ENCODE peak calls at places on chromosomes 2 and 18, in ten cellular contexts. Q is NCI-H2081 treated with DMSO at 0.1 percent for 48 hours; N is choroid plexus epithelial cell; Y is activated CD8-positive, alpha-beta memory T cell treated with anti-CD3 and anti-CD28 coated beads, Interleukin-2, amount 50 U/mL, for 48 hours; M is psoas muscle; I is fibroblast of lung; W is iris pigment epithelial cell; P is foreskin melanocyte; A is NCI-H1092 treated with DMSO at 0.1 percent for 48 hours; T is WTC11. K is an unnamed sample.

GRCh38 chr2:1414121-1414520 is 858 bp downstream of the TPO start:
- DNase-seq in Q (no peak), N (no peak), Y (no peak), M (no peak), I (no peak), W (no peak), P (no peak), A (no peak), T (no peak), K (no peak)

GRCh38 chr18:8946046-8946838 is 156.3 kb upstream of the NDUFV2 start:
- DNase-seq in Q (no peak), N (peak), Y (no peak), M (no peak), I (peak), W (peak), P (peak), A (no peak), T (no peak), K (no peak)

GRCh38 chr2:203718087-203718486 is 11.6 kb downstream of the CD28 start:
- DNase-seq in Q (no peak), N (peak), Y (peak), M (no peak), I (no peak), W (peak), P (no peak), A (no peak), T (no peak), K (no peak)

GRCh38 chr2:199903111-199903510 is 8.0 kb upstream of the C2orf69 start:
- DNase-seq in Q (no peak), N (no peak), Y (no peak), M (no peak), I (no peak), W (peak), P (no peak), A (no peak), T (no peak), K (no peak)

GRCh38 chr18:56986829-56987228 is 160.1 kb upstream of the BOD1L2 start:
- DNase-seq in Q (no peak), N (no peak), Y (no peak), M (no peak), I (no peak), W (no peak), P (no peak), A (no peak), T (no peak), K (no peak)

GRCh38 chr2:71748227-71748626 is 294.9 kb downstream of the DYSF start:
- DNase-seq in Q (no peak), N (peak), Y (no peak), M (peak), I (peak), W (peak), P (no peak), A (no peak), T (no peak), K (no peak)

GRCh38 chr2:6314218-6314855 is 551.4 kb downstream of the CMPK2 start:
- DNase-seq in Q (no peak), N (no peak), Y (no peak), M (no peak), I (no peak), W (no peak), P (no peak), A (no peak), T (no peak), K (no peak)

GRCh38 chr2:167581961-167582574 is 665.3 kb downstream of the STK39 start:
- DNase-seq in Q (no peak), N (peak), Y (no peak), M (no peak), I (peak), W (peak), P (peak), A (peak), T (no peak), K (no peak)

GRCh38 chr2:71672640-71673401 is 219.5 kb downstream of the DYSF start:
- DNase-seq in Q (no peak), N (no peak), Y (peak), M (no peak), I (no peak), W (no peak), P (no peak), A (no peak), T (no peak), K (peak)

GRCh38 chr2:200308421-200309295 is 2.2 kb downstream of the SPATS2L start:
- DNase-seq in Q (no peak), N (peak), Y (no peak), M (no peak), I (peak), W (peak), P (peak), A (no peak), T (no peak), K (no peak)

GRCh38 chr2:41698787-41699422 is 348.9 kb upstream of the PKDCC start:
- DNase-seq in Q (no peak), N (peak), Y (no peak), M (peak), I (peak), W (no peak), P (no peak), A (peak), T (peak), K (no peak)

GRCh38 chr2:218168635-218169462 is 2.1 kb upstream of the CXCR1 start:
- DNase-seq in Q (no peak), N (peak), Y (peak), M (no peak), I (peak), W (peak), P (no peak), A (peak), T (peak), K (no peak)

GRCh38 chr2:203359450-203359849 is 31.3 kb downstream of the ABI2 start:
- DNase-seq in Q (no peak), N (no peak), Y (no peak), M (no peak), I (no peak), W (no peak), P (no peak), A (no peak), T (no peak), K (no peak)

GRCh38 chr2:85839461-85839860 is 49.3 kb downstream of the ST3GAL5 start:
- DNase-seq in Q (no peak), N (no peak), Y (no peak), M (no peak), I (no peak), W (no peak), P (no peak), A (no peak), T (no peak), K (no peak)

GRCh38 chr2:168699834-168700417 is 102.5 kb upstream of the NOSTRIN start:
- DNase-seq in Q (no peak), N (peak), Y (no peak), M (peak), I (peak), W (peak), P (peak), A (peak), T (no peak), K (no peak)

GRCh38 chr2:85131116-85131515 is 2.1 kb upstream of the TCF7L1 start:
- DNase-seq in Q (no peak), N (peak), Y (no peak), M (no peak), I (peak), W (peak), P (no peak), A (no peak), T (peak), K (no peak)

GRCh38 chr2:38163006-38163405 is 87.1 kb upstream of the CYP1B1 start:
- DNase-seq in Q (no peak), N (no peak), Y (no peak), M (no peak), I (no peak), W (no peak), P (no peak), A (no peak), T (no peak), K (no peak)

GRCh38 chr18:74288730-74289129 is 3.0 kb downstream of the CYB5A start:
- DNase-seq in Q (no peak), N (peak), Y (no peak), M (no peak), I (no peak), W (peak), P (no peak), A (no peak), T (no peak), K (no peak)

GRCh38 chr2:112694182-112694581 is 26.6 kb upstream of the NT5DC4 start:
- DNase-seq in Q (no peak), N (no peak), Y (peak), M (no peak), I (no peak), W (no peak), P (no peak), A (no peak), T (no peak), K (peak)

GRCh38 chr2:28423856-28424605 is 31.4 kb downstream of the FOSL2 start:
- DNase-seq in Q (no peak), N (no peak), Y (no peak), M (peak), I (no peak), W (no peak), P (no peak), A (no peak), T (no peak), K (no peak)

GRCh38 chr2:43210467-43211303 is 15.7 kb downstream of the ZFP36L2 start:
- DNase-seq in Q (no peak), N (peak), Y (no peak), M (peak), I (peak), W (peak), P (no peak), A (no peak), T (no peak), K (no peak)

GRCh38 chr2:37583867-37584266 is 87.6 kb downstream of the CDC42EP3 start:
- DNase-seq in Q (no peak), N (peak), Y (no peak), M (no peak), I (peak), W (no peak), P (no peak), A (no peak), T (no peak), K (no peak)

GRCh38 chr2:148861367-148861766 is 13.7 kb upstream of the KIF5C start:
- DNase-seq in Q (no peak), N (no peak), Y (no peak), M (no peak), I (no peak), W (no peak), P (no peak), A (no peak), T (no peak), K (no peak)

GRCh38 chr2:145752091-145752806 is 1232.3 kb upstream of the ZEB2 start:
- DNase-seq in Q (peak), N (peak), Y (no peak), M (no peak), I (peak), W (peak), P (peak), A (peak), T (no peak), K (no peak)

GRCh38 chr18:7750966-7751365 is 183.8 kb downstream of the PTPRM start:
- DNase-seq in Q (no peak), N (no peak), Y (no peak), M (no peak), I (no peak), W (no peak), P (no peak), A (no peak), T (no peak), K (no peak)

GRCh38 chr2:30862054-30862651 is 54.9 kb upstream of the CAPN13 start:
- DNase-seq in Q (peak), N (peak), Y (no peak), M (peak), I (peak), W (peak), P (peak), A (peak), T (peak), K (no peak)

GRCh38 chr2:29570539-29570938 is 350.8 kb downstream of the ALK start:
- DNase-seq in Q (no peak), N (no peak), Y (no peak), M (no peak), I (no peak), W (no peak), P (no peak), A (no peak), T (no peak), K (no peak)

GRCh38 chr2:109513749-109514588 is 99.8 kb downstream of the SEPTIN10 start:
- DNase-seq in Q (no peak), N (peak), Y (no peak), M (no peak), I (peak), W (peak), P (no peak), A (no peak), T (no peak), K (no peak)

GRCh38 chr2:9112079-9112721 is 94.4 kb upstream of the ASAP2 start:
- DNase-seq in Q (no peak), N (peak), Y (no peak), M (no peak), I (peak), W (peak), P (no peak), A (no peak), T (no peak), K (peak)

GRCh38 chr2:44118257-44118656 is 50.4 kb upstream of the PPM1B start:
- DNase-seq in Q (no peak), N (peak), Y (peak), M (no peak), I (no peak), W (peak), P (no peak), A (no peak), T (no peak), K (no peak)

GRCh38 chr2:152453129-152453642 is 118.2 kb downstream of the FMNL2 start:
- DNase-seq in Q (no peak), N (peak), Y (no peak), M (no peak), I (no peak), W (no peak), P (peak), A (no peak), T (peak), K (no peak)

GRCh38 chr2:24435391-24436316 is 55.4 kb upstream of the NCOA1 start:
- DNase-seq in Q (no peak), N (peak), Y (no peak), M (peak), I (peak), W (peak), P (peak), A (peak), T (no peak), K (no peak)

GRCh38 chr2:62287895-62288589 is 92.1 kb downstream of the B3GNT2 start:
- DNase-seq in Q (peak), N (peak), Y (peak), M (peak), I (peak), W (peak), P (peak), A (peak), T (no peak), K (peak)

GRCh38 chr2:233799716-233800115 is 21.6 kb downstream of the MROH2A start:
- DNase-seq in Q (no peak), N (no peak), Y (peak), M (no peak), I (no peak), W (no peak), P (no peak), A (no peak), T (no peak), K (peak)

GRCh38 chr2:233676046-233676445 is 4.3 kb downstream of the UGT1A9 start:
- DNase-seq in Q (no peak), N (peak), Y (no peak), M (no peak), I (no peak), W (peak), P (no peak), A (no peak), T (no peak), K (no peak)

K was measured in mesenteric fat pad.